ENCODE peak calls at places on chromosomes 3 and 15, in eight cellular contexts. A is left cardiac atrium; P is activated CD4-positive, alpha-beta T cell treated with anti-CD3 and anti-CD28 coated beads for 1 hour; E is AG04450; L is mucosa of gallbladder; S is pons; J is AG09319; C is SK-N-SH. F is an unnamed sample.

GRCh38 chr3:190614466-190615384 is 100.8 kb downstream of the IL1RAP start:
- DNase-seq in P (no peak), L (no peak), J (no peak), C (no peak), E (no peak), A (no peak), S (no peak), F (no peak)

GRCh38 chr3:180277036-180277435 is 240.3 kb upstream of the PEX5L start:
- DNase-seq in C (no peak), L (no peak), A (no peak), E (no peak), J (no peak), P (no peak), S (peak), F (no peak)

GRCh38 chr15:32843211-32843907 is 125.6 kb downstream of the GREM1 start:
- DNase-seq in P (no peak), C (no peak), L (no peak), S (no peak), J (peak), A (no peak), E (no peak), F (no peak)

GRCh38 chr3:164095949-164096348 is 982.3 kb downstream of the SI start:
- DNase-seq in J (no peak), P (no peak), A (no peak), S (no peak), L (no peak), C (no peak), E (no peak), F (no peak)

GRCh38 chr3:30290479-30290878 is 315.9 kb upstream of the TGFBR2 start:
- DNase-seq in E (no peak), L (no peak), P (no peak), C (no peak), A (no peak), S (no peak), J (no peak), F (no peak)

GRCh38 chr3:119322021-119322522 is 27.9 kb downstream of the ARHGAP31 start:
- DNase-seq in C (no peak), S (no peak), E (no peak), A (no peak), J (no peak), L (no peak), P (no peak), F (no peak)

GRCh38 chr3:49386056-49386756 is 25.6 kb downstream of the RHOA start:
- DNase-seq in E (no peak), J (no peak), C (no peak), A (no peak), L (no peak), P (no peak), S (peak), F (no peak)

GRCh38 chr15:80455668-80456442 is 51.7 kb downstream of the ARNT2 start:
- DNase-seq in C (peak), J (peak), E (peak), A (peak), P (peak), L (peak), S (peak), F (peak)

GRCh38 chr15:45157974-45158373 is 28.2 kb downstream of the DUOX1 start:
- DNase-seq in P (no peak), C (no peak), L (no peak), E (peak), A (peak), J (peak), S (peak), F (peak)

GRCh38 chr3:177459397-177459796 is 262.1 kb upstream of the TBL1XR1 start:
- DNase-seq in L (peak), S (no peak), J (no peak), P (no peak), A (no peak), C (no peak), E (no peak), F (no peak)

GRCh38 chr3:147702499-147702898 is 293.3 kb downstream of the ZIC1 start:
- DNase-seq in P (no peak), C (no peak), J (no peak), E (no peak), L (no peak), A (no peak), S (no peak), F (no peak)

GRCh38 chr15:69592954-69593353 is 140.3 kb downstream of the RPLP1 start:
- DNase-seq in C (no peak), P (no peak), A (no peak), L (no peak), E (no peak), J (no peak), S (no peak), F (no peak)

GRCh38 chr15:41013698-41014414 is 60.6 kb downstream of the CHAC1 start:
- DNase-seq in E (peak), C (no peak), S (peak), J (no peak), L (no peak), P (no peak), A (no peak), F (no peak)

GRCh38 chr3:10848261-10848660 is 32.2 kb downstream of the SLC6A11 start:
- DNase-seq in E (no peak), S (no peak), J (no peak), A (no peak), C (no peak), P (no peak), L (no peak), F (no peak)

GRCh38 chr15:74893627-74894026 is 3.8 kb downstream of the MPI start:
- DNase-seq in S (no peak), C (no peak), A (peak), E (no peak), P (no peak), J (no peak), L (no peak), F (no peak)

GRCh38 chr3:162704238-162704637 is 1207.6 kb downstream of the OTOL1 start:
- DNase-seq in A (no peak), C (no peak), P (no peak), S (peak), E (no peak), L (no peak), J (no peak), F (no peak)

GRCh38 chr15:96217983-96218382 is 112.5 kb upstream of the NR2F2 start:
- DNase-seq in A (no peak), C (no peak), P (no peak), E (no peak), S (no peak), L (no peak), J (no peak), F (no peak)

GRCh38 chr3:46368569-46368968 is 2.2 kb upstream of the CCR5 start:
- DNase-seq in E (no peak), L (peak), P (peak), A (peak), C (peak), J (no peak), S (peak), F (no peak)

GRCh38 chr3:140170612-140171011 is 235.6 kb downstream of the CLSTN2 start:
- DNase-seq in J (no peak), E (no peak), C (no peak), L (no peak), A (no peak), P (no peak), S (peak), F (no peak)

GRCh38 chr3:138455801-138456716 is 21.6 kb downstream of the ESYT3 start:
- DNase-seq in P (no peak), C (no peak), S (no peak), A (no peak), E (no peak), J (no peak), L (no peak), F (no peak)

GRCh38 chr3:194123735-194124134 is 12.2 kb upstream of the HES1 start:
- DNase-seq in L (no peak), A (no peak), S (no peak), J (no peak), E (no peak), C (no peak), P (no peak), F (no peak)

GRCh38 chr3:159762981-159763465 is 225.6 kb upstream of the IL12A start:
- DNase-seq in L (peak), P (no peak), C (peak), J (peak), S (peak), E (peak), A (peak), F (peak)

GRCh38 chr15:32682569-32682968 is 35.2 kb upstream of the GREM1 start:
- DNase-seq in S (no peak), P (no peak), E (peak), C (no peak), L (no peak), J (peak), A (no peak), F (peak)

GRCh38 chr3:65776494-65776893 is 262.2 kb downstream of the MAGI1 start:
- DNase-seq in L (no peak), A (no peak), J (peak), P (no peak), S (peak), C (peak), E (peak), F (no peak)

F was measured in amniotic stem cell.